ENCODE peak calls at places on chromosomes 7 and 10, in seven cellular contexts. U is HepG2, X is Karpas-422, P is WERI-Rb-1, K is cardiac muscle cell, Q is endodermal cell, L is GM23338. D is an unnamed sample. For H3K27me3, the result is how much of the 10 kb centered on the place peaks cover.

GRCh38 chr7:40341836-40342235 is 207.0 kb downstream of the SUGCT start:
- DNase-seq in U (no peak), X (no peak), P (no peak), K (no peak), Q (no peak), L (no peak), D (no peak)

GRCh38 chr7:44633254-44634186 is 27.1 kb downstream of the OGDH start:
- DNase-seq in U (no peak), X (peak), P (no peak), K (no peak), Q (no peak), L (no peak), D (peak)

GRCh38 chr10:96269438-96270300 is 1.7 kb downstream of the BLNK start:
- DNase-seq in U (no peak), X (peak), P (no peak), K (no peak), Q (no peak), L (no peak), D (no peak)

GRCh38 chr10:12975266-12975665 is 26.2 kb downstream of the CCDC3 start:
- DNase-seq in U (no peak), X (peak), P (no peak), K (no peak), Q (peak), L (peak), D (no peak)

GRCh38 chr7:12303507-12303906 is 92.4 kb downstream of the TMEM106B start:
- DNase-seq in U (no peak), X (no peak), P (no peak), K (no peak), Q (no peak), L (no peak), D (no peak)

GRCh38 chr7:51118628-51119027 is 198.0 kb downstream of the COBL start:
- DNase-seq in U (no peak), X (no peak), P (no peak), K (peak), Q (no peak), L (no peak), D (no peak)

GRCh38 chr10:48464871-48465736 is 139.8 kb downstream of the ARHGAP22 start:
- DNase-seq in U (no peak), X (no peak), P (peak), K (no peak), Q (peak), L (peak), D (no peak)

GRCh38 chr10:120262857-120263547 is 194.0 kb upstream of the PLPP4 start:
- DNase-seq in U (no peak), X (no peak), P (no peak), K (no peak), Q (no peak), L (no peak), D (no peak)

GRCh38 chr10:6583447-6583846 is 3.4 kb upstream of the PRKCQ start:
- DNase-seq in U (no peak), X (no peak), P (no peak), K (no peak), Q (no peak), L (no peak), D (no peak)

GRCh38 chr7:115789901-115790300 is 240.7 kb downstream of the TFEC start:
- DNase-seq in U (no peak), X (no peak), P (no peak), K (no peak), Q (no peak), L (no peak), D (no peak)

GRCh38 chr7:39811161-39811614 is 138.9 kb upstream of the CDK13 start:
- DNase-seq in U (no peak), X (no peak), P (no peak), K (no peak), Q (no peak), L (no peak), D (peak)

GRCh38 chr7:100220833-100221718 is 1.3 kb downstream of the PVRIG start:
- DNase-seq in U (no peak), X (peak), P (no peak), K (no peak), Q (no peak), L (no peak), D (no peak)

GRCh38 chr10:63644398-63645142 is 123.4 kb downstream of the REEP3 start:
- DNase-seq in U (no peak), X (no peak), P (no peak), K (no peak), Q (no peak), L (no peak), D (no peak)

GRCh38 chr7:82444220-82445049 is 858 bp upstream of the CACNA2D1 start:
- DNase-seq in U (no peak), X (no peak), P (peak), K (peak), Q (no peak), L (peak), D (peak)

GRCh38 chr7:121107923-121108498 is 119.5 kb downstream of the CPED1 start:
- DNase-seq in U (peak), X (peak), P (no peak), K (peak), Q (no peak), L (peak), D (no peak)

GRCh38 chr7:128172151-128172550 is 68.9 kb upstream of the LEP start:
- DNase-seq in U (no peak), X (no peak), P (no peak), K (no peak), Q (peak), L (peak), D (no peak)
- H3K27ac ChIP-seq in U (no peak), X (no peak), P (no peak), K (no peak), Q (no peak), L (no peak), D (no peak)

GRCh38 chr10:122561792-122562191 is 1.2 kb downstream of the DMBT1 start:
- DNase-seq in U (no peak), X (no peak), P (no peak), K (no peak), Q (no peak), L (no peak), D (no peak)

GRCh38 chr10:122560279-122560804 is at the start of gene DMBT1:
- DNase-seq in U (no peak), X (peak), P (no peak), K (no peak), Q (no peak), L (no peak), D (no peak)

GRCh38 chr10:122558452-122558851 is 2.1 kb upstream of the DMBT1 start:
- DNase-seq in U (no peak), X (no peak), P (no peak), K (no peak), Q (no peak), L (no peak), D (no peak)

GRCh38 chr10:122559228-122559627 is 1.3 kb upstream of the DMBT1 start:
- DNase-seq in U (no peak), X (no peak), P (no peak), K (no peak), Q (no peak), L (no peak), D (no peak)

GRCh38 chr10:122561212-122561611 is 658 bp downstream of the DMBT1 start:
- DNase-seq in U (no peak), X (peak), P (no peak), K (peak), Q (no peak), L (no peak), D (no peak)
- H3K27me3 ChIP-seq in U (under half), X (under half), P (under half), K (under half), Q (half or more), L (under half), D (under half)

GRCh38 chr7:2488681-2489080 is 12.5 kb upstream of the GRIFIN start:
- DNase-seq in U (no peak), X (no peak), P (no peak), K (no peak), Q (no peak), L (no peak), D (no peak)
- H3K27ac ChIP-seq in U (no peak), X (no peak), P (no peak), K (no peak), Q (no peak), L (no peak), D (no peak)

DNA sequence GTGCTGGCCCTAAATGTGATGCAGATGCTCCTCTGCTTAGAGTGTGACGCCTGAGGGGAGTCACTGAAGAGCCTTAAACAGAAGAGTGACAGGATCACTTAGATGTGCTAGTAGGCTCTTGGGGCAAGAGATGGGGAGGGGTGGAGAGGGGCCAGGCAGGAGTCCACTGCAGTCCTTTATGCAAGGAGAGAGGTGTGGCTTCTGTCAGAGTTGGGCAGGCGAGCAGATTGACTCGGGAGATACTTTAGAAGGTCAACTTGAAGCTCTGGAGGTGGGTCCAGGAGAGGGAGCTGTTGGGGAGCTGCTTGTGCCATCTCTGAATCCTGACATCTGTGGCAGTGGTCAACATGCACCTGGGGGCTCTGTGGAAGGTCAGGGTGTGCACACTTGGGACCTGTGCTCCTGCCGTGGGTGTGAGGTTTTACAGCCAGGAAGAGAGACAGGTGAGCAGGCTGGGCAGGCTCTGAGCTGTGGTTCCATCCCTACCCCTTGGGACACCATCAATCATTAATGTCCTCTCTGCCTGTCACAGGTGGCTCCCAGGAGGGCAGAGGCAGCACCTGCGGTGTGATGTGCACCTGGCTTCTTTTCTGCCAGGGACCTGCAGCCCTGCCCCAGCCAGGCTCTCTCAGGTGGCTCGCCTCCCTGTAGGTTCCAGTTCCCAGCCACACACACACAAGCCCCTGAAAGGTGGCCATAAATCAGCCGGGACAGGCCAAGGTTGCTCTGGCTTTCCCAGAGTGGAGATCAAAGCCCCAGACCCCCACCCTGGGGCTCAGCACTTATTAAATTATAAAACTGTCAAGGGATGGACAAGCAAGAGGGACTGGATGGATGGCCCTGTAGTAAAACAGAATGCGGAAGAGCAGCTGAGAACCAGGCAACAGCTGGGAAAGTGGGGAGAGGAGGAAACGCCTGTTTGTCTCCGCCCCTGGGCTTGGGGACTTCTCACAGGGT is 14.0 kb downstream of the NEURL1 start:
- DNase-seq in U (no peak), X (peak), P (peak), K (no peak), Q (peak), L (no peak), D (no peak)
- H3K27me3 ChIP-seq in U (under half), X (under half), P (under half), K (under half), Q (under half), L (under half), D (under half)

DNA sequence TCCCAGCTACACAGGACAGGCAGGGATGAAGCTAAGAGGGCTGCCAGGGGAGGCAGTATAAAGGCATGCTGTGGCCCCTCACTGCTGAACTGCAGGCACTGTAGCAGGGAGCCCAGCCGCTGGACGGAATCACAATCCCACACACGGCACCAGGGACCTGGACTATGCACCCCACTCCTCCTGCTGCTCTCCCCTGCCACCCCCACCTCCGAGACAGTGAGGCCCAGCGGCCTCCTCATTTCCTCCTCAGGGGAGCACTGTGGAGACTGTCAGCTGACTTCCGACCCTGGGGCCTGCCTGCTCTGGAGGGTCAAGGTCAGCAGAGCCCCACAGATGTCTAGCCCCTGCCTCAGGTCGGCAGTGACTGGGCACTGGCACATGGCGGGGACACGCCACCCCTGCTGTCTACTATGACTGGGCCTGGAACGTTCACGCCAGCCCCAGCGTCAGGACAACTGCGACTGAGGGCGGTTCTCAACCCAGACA is 92.7 kb downstream of the FAM53B start:
- DNase-seq in U (peak), X (no peak), P (no peak), K (no peak), Q (no peak), L (no peak), D (no peak)
- H3K27ac ChIP-seq in U (peak), X (no peak), P (no peak), K (no peak), Q (no peak), L (peak), D (peak)

DNA sequence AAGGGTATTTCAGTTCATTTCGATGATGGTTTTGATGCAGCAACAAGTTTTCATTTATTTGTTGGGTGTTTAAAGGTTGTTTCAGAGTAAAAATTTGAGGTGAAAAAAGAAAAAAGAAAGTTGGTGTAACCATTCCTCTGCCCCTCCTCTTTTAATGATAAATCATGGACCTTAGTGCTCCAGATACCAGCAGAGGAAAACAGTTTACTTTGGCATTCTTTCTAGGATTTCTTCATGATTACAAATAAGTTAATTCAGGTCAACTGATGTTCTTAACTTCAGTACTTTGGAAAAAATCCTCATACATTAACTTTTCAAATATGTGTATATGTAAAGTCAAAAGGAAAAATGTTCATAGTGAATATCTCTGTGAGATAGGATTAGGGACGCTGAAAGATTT is 2.0 kb upstream of the RBP4 start:
- DNase-seq in U (no peak), X (no peak), P (no peak), K (no peak), Q (no peak), L (no peak), D (no peak)
- H3K27me3 ChIP-seq in U (under half), X (under half), P (under half), K (half or more), Q (half or more), L (half or more), D (under half)

DNA sequence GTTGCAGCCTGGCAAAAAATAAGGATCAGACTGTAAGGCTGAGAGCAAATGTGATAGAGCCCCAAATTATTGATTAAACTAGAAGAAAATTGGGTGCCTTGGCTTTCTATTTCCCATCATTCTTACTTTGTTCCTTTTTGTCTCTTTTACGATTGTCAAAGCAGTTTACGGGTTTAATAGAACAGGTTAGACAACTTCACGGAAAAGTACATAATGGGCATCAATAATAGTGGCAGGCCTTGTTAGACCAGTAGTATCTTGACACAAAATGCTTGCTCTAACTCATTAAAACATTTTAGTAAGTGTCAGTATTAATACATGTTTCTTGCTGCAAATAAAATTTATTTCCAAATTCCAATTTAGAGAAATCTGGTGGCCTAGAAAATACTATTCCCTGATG is 14.5 kb upstream of the GGCT start:
- DNase-seq in U (no peak), X (no peak), P (no peak), K (no peak), Q (no peak), L (no peak), D (no peak)
- H3K27ac ChIP-seq in U (no peak), X (no peak), P (no peak), K (no peak), Q (no peak), L (no peak), D (no peak)

GRCh38 chr7:99156649-99157048 is 12.7 kb upstream of the SMURF1 start:
- DNase-seq in U (no peak), X (no peak), P (no peak), K (no peak), Q (no peak), L (no peak), D (no peak)
- H3K27me3 ChIP-seq in U (under half), X (under half), P (under half), K (under half), Q (under half), L (under half), D (under half)

GRCh38 chr10:103717341-103718246 is 137.8 kb downstream of the SH3PXD2A start:
- DNase-seq in U (no peak), X (no peak), P (peak), K (no peak), Q (peak), L (peak), D (no peak)
- H3K27ac ChIP-seq in U (no peak), X (no peak), P (peak), K (no peak), Q (no peak), L (no peak), D (no peak)

GRCh38 chr7:151453326-151453791 is 13.4 kb upstream of the CRYGN start:
- DNase-seq in U (no peak), X (no peak), P (no peak), K (no peak), Q (peak), L (no peak), D (peak)

GRCh38 chr7:151456276-151456675 is 16.3 kb upstream of the CRYGN start:
- DNase-seq in U (no peak), X (no peak), P (no peak), K (no peak), Q (no peak), L (no peak), D (no peak)

GRCh38 chr7:151455690-151456089 is 15.7 kb upstream of the CRYGN start:
- DNase-seq in U (no peak), X (no peak), P (no peak), K (no peak), Q (no peak), L (no peak), D (no peak)

GRCh38 chr7:151454306-151454705 is 14.4 kb upstream of the CRYGN start:
- DNase-seq in U (no peak), X (no peak), P (no peak), K (no peak), Q (peak), L (no peak), D (no peak)

GRCh38 chr7:151454932-151455530 is 15.1 kb upstream of the CRYGN start:
- DNase-seq in U (no peak), X (no peak), P (no peak), K (no peak), Q (peak), L (no peak), D (no peak)
- H3K27me3 ChIP-seq in U (under half), X (under half), P (under half), K (under half), Q (under half), L (under half), D (under half)